ENCODE peak calls at places on chromosomes 16 and 17, in ten cellular contexts. J, H, P, X, Y, E, G, M, L and S are unnamed samples.

GRCh38 chr17:14428640-14429029 is 127.8 kb downstream of the HS3ST3B1 start:
- ATAC-seq in J (peak), H (no peak), P (no peak), X (peak), Y (no peak), E (peak), G (no peak), M (no peak), L (peak), S (no peak)

GRCh38 chr17:17467720-17468119 is 9.1 kb upstream of the MED9 start:
- ATAC-seq in J (no peak), H (peak), P (peak), X (no peak), Y (peak), E (no peak), G (no peak), M (peak), L (peak), S (no peak)

GRCh38 chr16:20839504-20839903 is 33.2 kb downstream of the REXO5 start:
- ATAC-seq in J (no peak), H (no peak), P (no peak), X (no peak), Y (no peak), E (no peak), G (no peak), M (no peak), L (no peak), S (no peak)

GRCh38 chr17:78226752-78227454 is 4.5 kb upstream of the TMEM235 start:
- ATAC-seq in J (no peak), H (peak), P (no peak), X (no peak), Y (no peak), E (no peak), G (no peak), M (peak), L (peak), S (peak)

GRCh38 chr17:51722994-51723393 is 435.5 kb downstream of the CA10 start:
- ATAC-seq in J (no peak), H (no peak), P (no peak), X (no peak), Y (no peak), E (no peak), G (no peak), M (no peak), L (no peak), S (no peak)

GRCh38 chr16:86120201-86120981 is 221.4 kb downstream of the IRF8 start:
- ATAC-seq in J (no peak), H (no peak), P (no peak), X (no peak), Y (no peak), E (no peak), G (no peak), M (no peak), L (no peak), S (no peak)

GRCh38 chr17:69900829-69901228 is 174.2 kb upstream of the KCNJ16 start:
- ATAC-seq in J (no peak), H (peak), P (peak), X (no peak), Y (no peak), E (no peak), G (no peak), M (no peak), L (no peak), S (no peak)

GRCh38 chr17:41910701-41911391 is 7.9 kb downstream of the ACLY start:
- ATAC-seq in J (no peak), H (no peak), P (no peak), X (no peak), Y (no peak), E (no peak), G (no peak), M (peak), L (no peak), S (no peak)

GRCh38 chr16:12291989-12292759 is 315.6 kb downstream of the SNX29 start:
- ATAC-seq in J (no peak), H (no peak), P (no peak), X (no peak), Y (no peak), E (peak), G (no peak), M (no peak), L (no peak), S (no peak)

GRCh38 chr17:69853533-69854262 is 221.3 kb upstream of the KCNJ16 start:
- ATAC-seq in J (no peak), H (no peak), P (peak), X (no peak), Y (no peak), E (no peak), G (no peak), M (no peak), L (no peak), S (no peak)

GRCh38 chr16:69340095-69340644 is 598 bp downstream of the NIP7 start:
- ATAC-seq in J (no peak), H (no peak), P (no peak), X (no peak), Y (no peak), E (no peak), G (no peak), M (peak), L (no peak), S (no peak)

GRCh38 chr17:17235212-17236174 is 1.5 kb downstream of the FLCN start:
- ATAC-seq in J (no peak), H (peak), P (peak), X (no peak), Y (no peak), E (no peak), G (no peak), M (peak), L (no peak), S (no peak)

GRCh38 chr16:85448557-85449194 is 164.4 kb upstream of the GSE1 start:
- ATAC-seq in J (peak), H (peak), P (no peak), X (peak), Y (no peak), E (peak), G (peak), M (no peak), L (peak), S (no peak)

GRCh38 chr17:61164517-61164916 is 235.1 kb upstream of the TBX2 start:
- ATAC-seq in J (no peak), H (no peak), P (no peak), X (no peak), Y (no peak), E (no peak), G (no peak), M (no peak), L (no peak), S (no peak)

GRCh38 chr17:38660097-38661026 is 14.4 kb downstream of the EPOP start:
- ATAC-seq in J (no peak), H (no peak), P (peak), X (no peak), Y (no peak), E (no peak), G (no peak), M (no peak), L (peak), S (no peak)

GRCh38 chr17:74704536-74704935 is 8.2 kb downstream of the CD300LF start:
- ATAC-seq in J (no peak), H (no peak), P (no peak), X (no peak), Y (no peak), E (no peak), G (no peak), M (no peak), L (no peak), S (no peak)

GRCh38 chr16:66365588-66365987 is 903 bp upstream of the CDH5 start:
- ATAC-seq in J (no peak), H (no peak), P (peak), X (no peak), Y (no peak), E (no peak), G (no peak), M (no peak), L (no peak), S (no peak)

GRCh38 chr16:52309761-52310416 is 237.1 kb downstream of the TOX3 start:
- ATAC-seq in J (no peak), H (no peak), P (no peak), X (no peak), Y (no peak), E (no peak), G (peak), M (no peak), L (no peak), S (no peak)

GRCh38 chr16:85390511-85391174 is 222.5 kb upstream of the GSE1 start:
- ATAC-seq in J (no peak), H (peak), P (peak), X (no peak), Y (peak), E (no peak), G (no peak), M (peak), L (peak), S (peak)

GRCh38 chr17:27577884-27578717 is 52.9 kb upstream of the LGALS9 start:
- ATAC-seq in J (no peak), H (peak), P (peak), X (no peak), Y (peak), E (no peak), G (no peak), M (no peak), L (peak), S (peak)

GRCh38 chr17:42980766-42981397 is 517 bp downstream of the RUNDC1 start:
- ATAC-seq in J (peak), H (peak), P (peak), X (peak), Y (peak), E (peak), G (peak), M (peak), L (peak), S (peak)

GRCh38 chr17:35653619-35654361 is 66.7 kb downstream of the AP2B1 start:
- ATAC-seq in J (no peak), H (no peak), P (no peak), X (no peak), Y (no peak), E (no peak), G (no peak), M (no peak), L (no peak), S (no peak)

GRCh38 chr17:64718058-64718457 is 56.0 kb upstream of the SMURF2 start:
- ATAC-seq in J (no peak), H (no peak), P (no peak), X (no peak), Y (peak), E (no peak), G (no peak), M (peak), L (no peak), S (no peak)

GRCh38 chr16:51057969-51058337 is 93.1 kb downstream of the SALL1 start:
- ATAC-seq in J (no peak), H (no peak), P (no peak), X (no peak), Y (no peak), E (no peak), G (no peak), M (no peak), L (no peak), S (no peak)

GRCh38 chr16:27363797-27364196 is 38.2 kb upstream of the IL21R start:
- ATAC-seq in J (no peak), H (no peak), P (no peak), X (no peak), Y (no peak), E (no peak), G (no peak), M (peak), L (peak), S (no peak)

GRCh38 chr17:59671386-59671785 is 35.8 kb downstream of the PTRH2 start:
- ATAC-seq in J (no peak), H (no peak), P (no peak), X (no peak), Y (no peak), E (no peak), G (no peak), M (no peak), L (peak), S (no peak)

GRCh38 chr17:63295839-63296590 is 150.1 kb downstream of the CYB561 start:
- ATAC-seq in J (peak), H (no peak), P (no peak), X (peak), Y (no peak), E (no peak), G (no peak), M (no peak), L (no peak), S (no peak)

GRCh38 chr17:45293413-45294211 is 23.2 kb downstream of the MAP3K14 start:
- ATAC-seq in J (no peak), H (peak), P (peak), X (no peak), Y (peak), E (no peak), G (no peak), M (peak), L (peak), S (peak)

GRCh38 chr17:28864991-28865849 is 10.4 kb downstream of the ERAL1 start:
- ATAC-seq in J (no peak), H (no peak), P (peak), X (no peak), Y (peak), E (peak), G (no peak), M (no peak), L (peak), S (peak)

GRCh38 chr17:35778641-35779196 is 16.7 kb downstream of the MMP28 start:
- ATAC-seq in J (no peak), H (no peak), P (no peak), X (no peak), Y (no peak), E (no peak), G (no peak), M (no peak), L (no peak), S (no peak)

GRCh38 chr17:2042355-2042929 is 620 bp downstream of the OVCA2 start:
- ATAC-seq in J (no peak), H (peak), P (peak), X (no peak), Y (peak), E (no peak), G (peak), M (peak), L (peak), S (peak)

GRCh38 chr17:39261286-39261685 is 35.5 kb upstream of the STAC2 start:
- ATAC-seq in J (no peak), H (no peak), P (no peak), X (no peak), Y (peak), E (no peak), G (peak), M (peak), L (no peak), S (no peak)

GRCh38 chr17:47905221-47905733 is 9.2 kb downstream of the SP2 start:
- ATAC-seq in J (no peak), H (peak), P (peak), X (no peak), Y (no peak), E (no peak), G (no peak), M (peak), L (peak), S (peak)

GRCh38 chr16:62079236-62079635 is 43.0 kb upstream of the CDH8 start:
- ATAC-seq in J (no peak), H (no peak), P (no peak), X (no peak), Y (no peak), E (no peak), G (no peak), M (no peak), L (no peak), S (no peak)

GRCh38 chr16:62077998-62078397 is 41.8 kb upstream of the CDH8 start:
- ATAC-seq in J (no peak), H (no peak), P (no peak), X (no peak), Y (no peak), E (no peak), G (peak), M (peak), L (no peak), S (no peak)
- TF ChIP-seq CTCF in J (no peak), H (no peak), P (no peak), X (no peak), Y (no peak), E (no peak), G (peak), M (no peak), L (no peak), S (no peak)

GRCh38 chr17:50499722-50500121 is 8.5 kb upstream of the MYCBPAP start:
- ATAC-seq in J (no peak), H (no peak), P (no peak), X (no peak), Y (no peak), E (no peak), G (no peak), M (no peak), L (no peak), S (no peak)

GRCh38 chr17:50501906-50502642 is 6.2 kb upstream of the MYCBPAP start:
- ATAC-seq in J (no peak), H (no peak), P (no peak), X (no peak), Y (no peak), E (no peak), G (no peak), M (no peak), L (no peak), S (no peak)

GRCh38 chr17:50502643-50502990 is 5.6 kb upstream of the MYCBPAP start:
- ATAC-seq in J (no peak), H (no peak), P (no peak), X (no peak), Y (no peak), E (no peak), G (no peak), M (peak), L (no peak), S (no peak)

GRCh38 chr17:50499270-50499669 is 9.0 kb upstream of the MYCBPAP start:
- ATAC-seq in J (no peak), H (no peak), P (no peak), X (no peak), Y (no peak), E (no peak), G (no peak), M (no peak), L (no peak), S (no peak)

GRCh38 chr17:50501054-50501453 is 7.2 kb upstream of the MYCBPAP start:
- ATAC-seq in J (no peak), H (no peak), P (no peak), X (no peak), Y (peak), E (no peak), G (no peak), M (peak), L (no peak), S (no peak)
- TF ChIP-seq CTCF in J (peak), H (peak), P (peak), X (peak), Y (peak), E (peak), G (peak), M (peak), L (no peak), S (peak)

GRCh38 chr16:46857261-46857962 is 26.4 kb upstream of the C16orf87 start:
- ATAC-seq in J (no peak), H (peak), P (peak), X (peak), Y (peak), E (no peak), G (peak), M (peak), L (peak), S (peak)
- TF ChIP-seq CTCF in J (no peak), H (peak), P (no peak), X (peak), Y (peak), E (peak), G (no peak), M (no peak), L (no peak), S (peak)

DNA sequence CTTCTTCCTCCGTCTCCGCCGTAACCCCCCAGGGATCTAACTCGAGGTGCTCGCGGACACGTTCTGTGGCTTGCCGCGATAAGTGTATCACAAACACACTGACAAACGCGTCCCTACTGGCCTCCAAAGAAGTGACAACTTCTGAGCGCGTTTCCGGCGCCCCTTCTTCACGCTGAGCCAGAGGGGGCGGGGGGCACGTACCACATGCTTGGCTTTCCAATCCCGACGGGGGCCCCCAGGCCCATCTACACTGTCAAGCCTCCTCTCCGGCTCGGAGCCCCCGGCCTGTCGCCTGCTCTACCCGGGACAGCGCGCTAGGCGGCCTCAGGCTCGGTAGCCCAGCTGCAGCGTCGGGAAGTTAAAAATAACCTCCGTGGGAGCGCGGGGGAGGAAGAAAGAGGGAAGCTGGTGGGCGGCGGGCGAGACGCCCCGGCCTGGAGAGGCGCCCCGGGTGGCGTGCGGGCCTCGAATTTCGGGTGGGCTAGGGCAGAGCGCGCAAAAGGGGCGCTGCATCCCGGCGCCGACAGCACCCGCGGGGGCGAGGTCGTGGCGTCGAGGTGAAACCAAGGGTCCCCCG is 676 bp upstream of the SPHK1 start:
- ATAC-seq in J (peak), H (peak), P (peak), X (peak), Y (peak), E (peak), G (peak), M (peak), L (peak), S (peak)
- TF ChIP-seq CTCF in J (no peak), H (peak), P (no peak), X (peak), Y (peak), E (peak), G (no peak), M (no peak), L (no peak), S (peak)

GRCh38 chr16:79609861-79610260 is 9.3 kb upstream of the MAF start:
- ATAC-seq in J (peak), H (no peak), P (no peak), X (no peak), Y (no peak), E (no peak), G (no peak), M (no peak), L (no peak), S (no peak)

GRCh38 chr16:79608976-79609375 is 8.4 kb upstream of the MAF start:
- ATAC-seq in J (no peak), H (no peak), P (no peak), X (no peak), Y (no peak), E (no peak), G (no peak), M (no peak), L (no peak), S (no peak)

GRCh38 chr16:79610771-79611170 is 10.2 kb upstream of the MAF start:
- ATAC-seq in J (no peak), H (no peak), P (no peak), X (no peak), Y (no peak), E (no peak), G (no peak), M (no peak), L (no peak), S (no peak)

GRCh38 chr16:79612207-79612606 is 11.7 kb upstream of the MAF start:
- ATAC-seq in J (no peak), H (no peak), P (no peak), X (no peak), Y (no peak), E (no peak), G (no peak), M (peak), L (peak), S (no peak)

DNA sequence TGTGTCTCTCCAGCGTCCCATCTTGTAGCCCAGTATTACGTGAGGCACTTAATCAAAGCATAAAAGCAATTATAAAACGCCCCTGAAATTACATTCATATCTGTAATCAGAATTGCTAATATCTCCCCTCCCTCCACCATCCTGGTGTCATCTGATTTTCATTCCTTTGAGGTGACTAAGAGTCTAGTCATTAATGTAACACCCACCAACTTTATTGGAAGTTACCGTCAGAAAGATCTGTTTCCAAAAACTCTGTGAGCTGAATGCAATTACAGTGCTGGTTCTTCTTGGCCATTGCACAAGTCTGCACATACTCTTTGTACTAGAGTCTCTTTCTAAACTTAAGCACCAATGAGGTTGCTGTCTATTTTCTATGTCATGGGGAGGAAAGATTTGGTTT is 12.5 kb upstream of the MAF start:
- ATAC-seq in J (no peak), H (no peak), P (no peak), X (no peak), Y (no peak), E (no peak), G (no peak), M (no peak), L (no peak), S (no peak)
- TF ChIP-seq CTCF in J (no peak), H (no peak), P (no peak), X (no peak), Y (no peak), E (no peak), G (no peak), M (no peak), L (no peak), S (no peak)

DNA sequence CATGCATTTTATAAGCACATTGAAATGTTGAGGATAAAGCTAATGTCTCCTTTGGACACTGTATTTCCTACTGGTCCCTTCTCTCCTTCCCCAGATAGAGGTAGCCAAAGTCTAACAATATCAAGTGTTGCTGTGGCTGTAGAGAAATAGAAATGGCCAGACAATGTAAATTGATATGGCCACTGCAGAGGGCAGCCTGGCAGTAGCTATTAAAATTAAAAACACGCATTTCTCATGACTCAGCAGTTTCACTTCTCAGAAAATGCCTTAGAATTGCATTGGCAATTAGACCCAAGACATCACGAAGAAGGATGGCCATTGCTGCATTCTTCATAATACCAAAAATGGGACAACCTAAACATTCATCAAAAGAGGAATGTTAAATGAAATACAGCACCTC is 46.8 kb upstream of the MRTFB start:
- ATAC-seq in J (no peak), H (peak), P (no peak), X (no peak), Y (no peak), E (no peak), G (no peak), M (no peak), L (no peak), S (no peak)
- TF ChIP-seq CTCF in J (no peak), H (no peak), P (no peak), X (no peak), Y (no peak), E (no peak), G (no peak), M (no peak), L (no peak), S (no peak)